ENCODE peak calls at places on chromosomes 12 and 14, in four cellular contexts. X is A549, B is IMR-90, R is K562. O is an unnamed sample.

GRCh38 chr12:32542550-32543229 is 136.4 kb upstream of the DNM1L start:
- DNase-seq in X (no peak), B (no peak), R (no peak), O (no peak)

GRCh38 chr12:89250648-89251047 is 101.7 kb downstream of the DUSP6 start:
- DNase-seq in X (no peak), B (peak; percentile 25), R (no peak), O (no peak)

GRCh38 chr12:24894869-24895268 is 54.0 kb downstream of the BCAT1 start:
- DNase-seq in X (no peak), B (no peak), R (no peak), O (no peak)

GRCh38 chr12:59695379-59695778 is 99.5 kb downstream of the SLC16A7 start:
- DNase-seq in X (no peak), B (peak; percentile 69), R (no peak), O (no peak)

GRCh38 chr14:23376477-23377200 is at the start of gene CMTM5:
- DNase-seq in X (no peak), B (no peak), R (no peak), O (no peak)

GRCh38 chr12:120132863-120133385 is 16.4 kb upstream of the RAB35 start:
- DNase-seq in X (no peak), B (no peak), R (no peak), O (no peak)

GRCh38 chr12:51349026-51349425 is 2.5 kb upstream of the CELA1 start:
- DNase-seq in X (no peak), B (peak; percentile 59), R (no peak), O (no peak)

GRCh38 chr12:123398177-123398916 is 14.4 kb downstream of the KMT5A start:
- DNase-seq in X (no peak), B (peak; percentile 37), R (no peak), O (no peak)

GRCh38 chr12:53048033-53048779 is 1.7 kb upstream of the TNS2 start:
- DNase-seq in X (peak; percentile 55), B (no peak), R (no peak), O (peak; percentile 76)

GRCh38 chr12:113938471-113938870 is 27.7 kb downstream of the RBM19 start:
- DNase-seq in X (no peak), B (no peak), R (no peak), O (no peak)

GRCh38 chr14:95774265-95775160 is 60.6 kb upstream of the TCL1A start:
- DNase-seq in X (peak; percentile 46), B (peak; percentile 44), R (peak; percentile 56), O (peak; percentile 68)

GRCh38 chr12:120836119-120836684 is 68.0 kb downstream of the SPPL3 start:
- DNase-seq in X (no peak), B (no peak), R (no peak), O (no peak)

GRCh38 chr12:58310828-58311273 is 369.5 kb downstream of the ATP23 start:
- DNase-seq in X (peak; percentile 75), B (peak; percentile 99), R (peak; percentile 12), O (no peak)

DNA sequence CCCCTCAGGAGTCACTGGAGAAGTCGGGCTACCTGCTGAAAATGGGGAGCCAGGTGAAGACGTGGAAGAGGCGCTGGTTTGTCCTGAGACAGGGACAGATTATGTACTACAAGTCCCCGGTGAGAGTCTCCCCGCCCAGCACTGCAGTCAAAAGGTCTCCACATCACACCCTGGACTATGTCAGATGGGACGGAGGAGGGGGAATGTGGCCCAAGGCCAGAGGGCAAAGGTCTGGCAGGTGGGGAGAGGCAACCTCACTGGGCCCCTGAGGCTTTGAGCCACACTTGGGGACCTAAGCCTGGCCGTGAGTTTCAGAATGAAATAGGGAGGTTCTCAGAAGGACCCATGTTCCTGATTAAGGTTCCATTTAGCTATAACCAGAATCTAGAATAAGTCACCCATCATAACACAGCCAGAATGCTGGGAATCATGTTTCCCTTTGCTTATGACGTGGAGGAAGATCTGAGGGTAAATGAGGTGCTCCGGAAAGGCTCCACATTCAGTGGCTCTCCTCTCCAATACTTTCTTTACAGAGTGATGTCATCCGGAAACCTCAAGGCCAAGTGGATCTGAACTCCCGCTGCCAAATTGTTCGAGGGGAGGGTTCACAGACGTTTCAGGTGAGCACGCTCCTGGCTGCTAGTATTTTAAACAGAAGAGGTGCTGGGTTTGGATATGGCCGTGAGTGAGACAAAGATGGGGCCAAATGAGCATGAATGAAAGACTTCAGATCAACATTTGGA is 26.6 kb downstream of the PIGH start:
- DNase-seq in X (no peak), B (no peak), R (no peak), O (no peak)
- TF ChIP-seq RCOR1 in X (no peak), B (no peak), R (no peak), O (no peak)

DNA sequence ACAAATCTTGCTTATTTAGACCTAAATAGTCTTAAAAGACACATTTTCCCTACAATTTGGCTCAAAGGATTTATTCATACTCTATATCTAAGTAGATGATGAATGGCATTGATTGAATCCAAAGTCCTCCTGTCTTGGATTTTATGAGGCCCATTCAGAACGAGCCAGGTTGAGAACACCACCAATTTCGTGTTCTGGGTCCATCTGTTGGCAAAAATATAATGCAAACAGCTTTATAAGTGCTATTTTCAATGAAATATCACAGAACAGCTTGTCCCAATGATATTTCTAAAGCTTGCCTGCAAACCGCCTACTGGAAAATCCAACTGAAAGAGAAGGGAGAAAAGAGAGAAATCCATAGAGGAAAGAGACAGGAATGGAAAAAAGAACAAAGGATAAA is 204.8 kb upstream of the GARIN6 start:
- DNase-seq in X (no peak), B (no peak), R (no peak), O (no peak)
- TF ChIP-seq RCOR1 in X (no peak), B (no peak), R (no peak), O (no peak)

GRCh38 chr12:111827916-111828315 is 14.1 kb upstream of the MAPKAPK5 start:
- DNase-seq in X (no peak), B (no peak), R (no peak), O (no peak)

GRCh38 chr12:111826316-111826715 is 15.7 kb upstream of the MAPKAPK5 start:
- DNase-seq in X (no peak), B (no peak), R (no peak), O (no peak)

GRCh38 chr12:111828338-111828979 is 13.6 kb upstream of the MAPKAPK5 start:
- DNase-seq in X (no peak), B (no peak), R (no peak), O (no peak)

GRCh38 chr12:111825509-111825908 is 16.5 kb upstream of the MAPKAPK5 start:
- DNase-seq in X (no peak), B (no peak), R (no peak), O (no peak)

DNA sequence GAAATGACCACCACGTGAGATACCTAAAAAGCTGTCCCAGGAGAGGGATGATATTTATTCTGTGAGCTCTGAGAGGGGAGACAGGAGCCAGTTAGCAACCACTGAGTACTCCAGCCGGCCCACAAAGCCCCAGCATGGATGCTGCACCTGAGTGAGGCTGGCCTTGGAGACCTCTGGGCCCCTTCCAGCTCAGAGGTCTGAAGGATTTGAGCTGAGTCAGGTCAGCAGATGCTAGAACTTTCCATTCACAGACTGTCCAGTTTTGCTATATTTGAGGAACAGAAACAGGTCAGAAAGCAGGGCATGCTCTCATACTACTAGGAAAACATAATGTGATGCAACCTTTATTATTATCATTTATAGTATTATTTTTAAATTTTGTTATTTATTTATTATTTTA is 15.0 kb upstream of the MAPKAPK5 start:
- DNase-seq in X (no peak), B (no peak), R (no peak), O (no peak)
- TF ChIP-seq RCOR1 in X (no peak), B (no peak), R (no peak), O (no peak)

GRCh38 chr14:57179273-57179672 is 89.4 kb downstream of the EXOC5 start:
- DNase-seq in X (no peak), B (no peak), R (no peak), O (no peak)

GRCh38 chr14:57182760-57183503 is 85.8 kb downstream of the EXOC5 start:
- DNase-seq in X (no peak), B (peak; percentile 2), R (no peak), O (peak; percentile 39)
- TF ChIP-seq RCOR1 in X (no peak), B (no peak), R (no peak), O (no peak)

GRCh38 chr14:66624319-66624937 is 116.5 kb downstream of the GPHN start:
- DNase-seq in X (peak; percentile 35), B (peak; percentile 69), R (peak; percentile 4), O (peak; percentile 60)
- TF ChIP-seq RCOR1 in X (no peak), B (no peak), R (no peak), O (no peak)

GRCh38 chr14:87052646-87053225 is 940.2 kb downstream of the GALC start:
- DNase-seq in X (no peak), B (no peak), R (no peak), O (no peak)

GRCh38 chr14:87055007-87055406 is 938.0 kb downstream of the GALC start:
- DNase-seq in X (no peak), B (no peak), R (no peak), O (no peak)

GRCh38 chr14:87045956-87046355 is 947.0 kb downstream of the GALC start:
- DNase-seq in X (no peak), B (no peak), R (no peak), O (no peak)

GRCh38 chr14:87046960-87047359 is 946.0 kb downstream of the GALC start:
- DNase-seq in X (no peak), B (no peak), R (no peak), O (no peak)

GRCh38 chr14:87049886-87050820 is 942.8 kb downstream of the GALC start:
- DNase-seq in X (peak; percentile 2), B (peak; percentile 47), R (peak; percentile 9), O (peak; percentile 14)
- TF ChIP-seq RCOR1 in X (no peak), B (no peak), R (no peak), O (no peak)

DNA sequence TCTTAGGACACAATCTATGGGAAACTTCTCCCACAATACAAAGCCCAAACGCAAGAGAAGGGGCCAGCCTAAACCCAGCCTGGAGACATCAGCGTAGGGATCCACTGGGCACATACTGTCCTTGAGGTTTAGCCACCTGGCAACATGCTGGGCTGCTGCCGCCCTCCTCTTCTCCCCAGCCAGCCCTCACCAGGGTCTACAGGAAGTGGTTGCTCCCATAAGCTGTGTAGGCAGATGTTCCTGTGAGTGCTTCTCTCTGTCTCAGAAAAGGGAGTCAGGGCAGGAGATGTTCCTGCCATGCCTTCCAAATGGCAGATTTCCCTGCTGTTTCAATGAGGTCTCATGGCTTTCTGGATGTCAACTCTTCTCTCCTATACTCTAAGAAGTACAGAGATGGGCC is 241.4 kb downstream of the PCNX1 start:
- DNase-seq in X (no peak), B (no peak), R (no peak), O (no peak)
- TF ChIP-seq RCOR1 in X (no peak), B (no peak), R (no peak), O (no peak)

DNA sequence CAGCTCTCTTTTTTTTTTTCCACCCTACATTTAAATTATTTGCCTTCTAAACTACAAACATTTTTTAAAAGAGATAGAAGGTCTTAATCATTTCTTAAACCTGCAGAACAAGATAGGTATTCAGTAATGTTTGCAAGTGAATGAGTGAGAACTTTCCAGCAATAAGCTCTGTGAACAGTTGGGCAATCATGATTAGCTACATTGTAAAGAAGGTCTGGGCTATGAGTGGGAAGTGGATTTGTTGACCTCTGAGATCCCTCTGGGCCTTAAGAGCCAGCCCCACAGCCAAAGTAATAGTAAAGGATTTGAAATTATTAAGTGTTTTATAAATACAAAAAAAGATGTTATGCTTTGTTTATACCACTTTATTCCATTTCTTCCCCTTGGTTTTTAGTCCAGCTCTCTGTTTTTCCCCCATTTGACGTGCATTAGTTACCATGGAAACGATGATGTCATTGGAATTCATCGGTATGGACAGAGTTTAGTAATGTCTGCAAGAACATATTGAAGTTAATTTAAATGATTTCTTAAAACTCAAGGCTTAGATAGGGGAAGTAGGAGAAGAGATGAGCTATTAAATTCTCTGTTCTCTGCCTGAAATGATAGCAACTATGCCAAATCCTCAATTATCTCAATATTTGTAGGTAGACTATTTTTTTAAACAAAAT is 247.7 kb upstream of the ARHGAP5 start:
- DNase-seq in X (no peak), B (peak; percentile 91), R (no peak), O (peak; percentile 4)
- TF ChIP-seq RCOR1 in X (no peak), B (no peak), R (no peak), O (no peak)

GRCh38 chr14:49641697-49642129 is 6.7 kb upstream of the DNAAF2 start:
- DNase-seq in X (no peak), B (peak; percentile 48), R (no peak), O (no peak)
- TF ChIP-seq RCOR1 in X (no peak), B (no peak), R (no peak), O (no peak)

O was measured in SK-N-SH.